ENCODE peak calls at places on chromosomes 2 and 18, in nine cellular contexts. R is coronary artery; B is Peyer's patch; Z is heart right ventricle; U is CD8-positive, alpha-beta memory T cell; C is adrenal gland; Y is neural progenitor cell; J is fibroblast of villous mesenchyme; E is kidney. O is an unnamed sample.

GRCh38 chr2:29206941-29207340 is 91.7 kb downstream of the CLIP4 start:
- DNase-seq in C (no peak), E (no peak), B (no peak), Y (no peak), U (no peak), Z (no peak), J (no peak), R (no peak), O (no peak)

GRCh38 chr2:234951386-234952269 is at the start of gene SH3BP4:
- DNase-seq in Y (peak), B (peak), J (peak), Z (peak), R (peak), E (peak), C (peak), U (no peak), O (no peak)

GRCh38 chr2:11716689-11717321 is 29.6 kb upstream of the LPIN1 start:
- DNase-seq in E (no peak), Y (no peak), J (peak), R (no peak), B (no peak), U (no peak), C (no peak), Z (no peak), O (no peak)

GRCh38 chr2:119234021-119235019 is 10.7 kb downstream of the STEAP3 start:
- DNase-seq in U (no peak), J (peak), E (no peak), Z (no peak), C (no peak), R (no peak), B (no peak), Y (peak), O (no peak)

GRCh38 chr2:232647261-232647660 is 13.9 kb downstream of the EFHD1 start:
- DNase-seq in U (no peak), J (no peak), R (no peak), Y (no peak), Z (peak), B (no peak), E (no peak), C (no peak), O (no peak)

GRCh38 chr2:85854897-85855296 is 33.9 kb downstream of the ST3GAL5 start:
- DNase-seq in Y (no peak), B (no peak), Z (no peak), J (no peak), C (peak), E (no peak), U (no peak), R (no peak), O (no peak)

GRCh38 chr2:234003972-234004617 is 46.4 kb upstream of the SPP2 start:
- DNase-seq in U (no peak), B (no peak), Z (no peak), C (peak), E (no peak), R (no peak), J (peak), Y (no peak), O (no peak)

GRCh38 chr2:177983183-177983788 is 89.3 kb downstream of the PDE11A start:
- DNase-seq in C (peak), E (no peak), J (peak), B (no peak), Z (no peak), R (no peak), U (no peak), Y (peak), O (peak)

GRCh38 chr2:10266133-10266620 is 36.5 kb upstream of the HPCAL1 start:
- DNase-seq in R (no peak), Z (no peak), J (no peak), B (no peak), Y (no peak), E (peak), C (no peak), U (no peak), O (no peak)

GRCh38 chr18:36688020-36688965 is 140.5 kb downstream of the TPGS2 start:
- DNase-seq in B (peak), C (peak), R (no peak), E (no peak), U (no peak), Z (no peak), Y (peak), J (peak), O (no peak)

GRCh38 chr2:240895656-240896388 is at the start of gene MAB21L4:
- DNase-seq in U (no peak), Z (no peak), J (no peak), B (no peak), C (no peak), E (no peak), R (no peak), Y (no peak), O (no peak)
- H3K4me3 ChIP-seq in U (no peak), Z (no peak), J (no peak), B (no peak), C (no peak), E (peak), R (no peak), Y (no peak), O (no peak)

GRCh38 chr2:19543271-19544019 is 185.0 kb upstream of the OSR1 start:
- DNase-seq in R (no peak), U (no peak), Z (no peak), C (no peak), E (no peak), Y (no peak), B (no peak), J (peak), O (no peak)

GRCh38 chr2:19541884-19542283 is 183.5 kb upstream of the OSR1 start:
- DNase-seq in Z (no peak), B (no peak), U (no peak), R (no peak), C (no peak), Y (no peak), J (no peak), E (no peak), O (no peak)

GRCh38 chr2:19542796-19543195 is 184.4 kb upstream of the OSR1 start:
- DNase-seq in Z (no peak), U (no peak), J (no peak), R (no peak), C (no peak), Y (no peak), B (no peak), E (no peak), O (no peak)

GRCh38 chr2:19538411-19538963 is 180.1 kb upstream of the OSR1 start:
- DNase-seq in J (peak), Z (no peak), R (no peak), C (no peak), B (no peak), Y (no peak), E (no peak), U (no peak), O (no peak)

GRCh38 chr2:19540739-19541503 is 182.5 kb upstream of the OSR1 start:
- DNase-seq in R (no peak), E (no peak), U (no peak), J (peak), Z (no peak), B (no peak), Y (no peak), C (peak), O (no peak)
- H3K4me3 ChIP-seq in R (no peak), E (no peak), U (no peak), J (no peak), Z (no peak), B (no peak), Y (no peak), C (no peak), O (no peak)

DNA sequence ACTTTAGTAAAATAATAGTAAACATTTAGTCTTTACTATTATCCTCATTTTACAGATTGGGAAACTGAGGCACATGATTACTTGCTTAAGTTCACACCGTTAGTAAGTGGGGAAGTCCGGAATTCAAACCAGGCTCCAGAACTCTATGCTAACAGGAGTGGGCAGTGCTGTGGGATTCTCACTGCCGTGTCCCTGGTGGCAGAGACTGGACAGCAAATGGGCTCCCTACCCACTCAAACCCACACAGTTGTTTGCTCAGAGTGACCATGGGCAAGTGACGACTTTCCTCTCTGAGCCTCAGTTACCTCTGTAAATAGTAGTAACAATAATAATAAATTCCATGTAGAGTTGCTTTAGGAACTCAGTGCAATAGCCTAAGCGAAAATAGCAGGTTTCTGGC is 24.0 kb downstream of the MAIP1 start:
- DNase-seq in Z (no peak), B (no peak), E (no peak), U (no peak), Y (no peak), R (no peak), C (no peak), J (no peak), O (no peak)
- H3K4me3 ChIP-seq in Z (no peak), B (no peak), E (no peak), U (no peak), Y (peak), R (no peak), C (peak), J (no peak), O (no peak)

DNA sequence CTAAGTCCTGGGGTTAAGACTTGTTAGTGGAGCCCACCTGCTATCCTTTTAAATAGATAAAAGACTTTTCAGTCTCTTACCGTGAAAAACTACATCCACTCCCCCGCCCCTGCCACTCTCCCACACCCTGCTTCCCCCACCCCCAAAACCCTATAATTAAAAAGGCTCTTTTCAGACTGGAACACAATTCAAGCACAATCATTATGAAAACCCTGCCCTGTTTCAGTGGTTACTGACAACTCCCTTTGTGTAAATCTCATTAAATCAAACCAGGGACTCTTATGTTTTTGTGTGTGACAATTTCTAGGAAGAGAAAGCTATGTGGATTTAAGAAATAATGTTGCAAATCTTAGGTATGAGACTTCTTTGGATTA is 21.0 kb upstream of the ZNF532 start:
- DNase-seq in B (no peak), Y (no peak), Z (no peak), U (no peak), C (no peak), J (no peak), E (no peak), R (no peak), O (no peak)
- H3K4me3 ChIP-seq in B (no peak), Y (no peak), Z (no peak), U (no peak), C (no peak), J (no peak), E (no peak), R (no peak), O (no peak)

DNA sequence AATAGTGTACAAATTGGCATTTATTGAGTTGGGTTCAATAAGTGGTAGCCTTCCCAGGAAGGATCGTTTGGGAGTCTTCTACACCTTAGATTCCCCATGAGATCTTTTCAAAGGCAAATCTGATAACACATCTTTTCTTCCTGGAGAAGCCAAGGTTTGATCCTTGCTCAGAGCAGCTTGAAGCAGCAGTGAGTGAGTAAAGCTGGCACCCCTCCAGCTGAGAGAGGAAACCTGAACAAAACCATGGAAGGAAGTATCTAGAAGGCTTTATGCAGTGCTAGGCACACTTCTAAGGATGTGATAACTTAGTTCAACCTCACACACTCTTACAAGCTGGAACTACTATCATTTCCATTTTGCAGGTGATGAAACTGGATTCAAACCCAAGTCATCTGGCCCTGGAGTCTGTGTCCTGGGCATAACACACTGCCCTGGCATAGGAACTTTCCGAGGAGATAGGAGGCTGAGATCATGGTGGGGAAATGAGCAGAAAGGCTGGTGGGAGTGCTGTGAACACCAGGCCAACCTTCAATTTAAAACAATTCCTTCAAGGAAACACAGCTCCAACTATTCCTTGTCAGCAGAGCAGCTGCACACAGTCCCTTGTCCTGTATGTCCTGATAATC is 71.3 kb downstream of the CTAGE1 start:
- DNase-seq in E (peak), B (peak), R (no peak), U (peak), J (peak), Y (no peak), Z (no peak), C (peak), O (no peak)
- H3K4me3 ChIP-seq in E (no peak), B (peak), R (peak), U (peak), J (no peak), Y (peak), Z (peak), C (no peak), O (no peak)

GRCh38 chr18:22346968-22347611 is 70.6 kb downstream of the CTAGE1 start:
- DNase-seq in Z (peak), R (peak), C (peak), B (no peak), J (peak), Y (peak), E (peak), U (no peak), O (no peak)

GRCh38 chr18:22349966-22350365 is 67.7 kb downstream of the CTAGE1 start:
- DNase-seq in Y (no peak), E (no peak), B (no peak), R (no peak), C (no peak), J (peak), U (no peak), Z (no peak), O (no peak)

GRCh38 chr18:22347624-22348511 is 69.8 kb downstream of the CTAGE1 start:
- DNase-seq in B (no peak), J (peak), E (no peak), U (peak), R (no peak), Y (no peak), Z (peak), C (peak), O (no peak)

GRCh38 chr18:22349317-22349898 is 68.3 kb downstream of the CTAGE1 start:
- DNase-seq in B (no peak), E (no peak), Z (no peak), C (no peak), Y (peak), U (no peak), J (peak), R (no peak), O (no peak)

DNA sequence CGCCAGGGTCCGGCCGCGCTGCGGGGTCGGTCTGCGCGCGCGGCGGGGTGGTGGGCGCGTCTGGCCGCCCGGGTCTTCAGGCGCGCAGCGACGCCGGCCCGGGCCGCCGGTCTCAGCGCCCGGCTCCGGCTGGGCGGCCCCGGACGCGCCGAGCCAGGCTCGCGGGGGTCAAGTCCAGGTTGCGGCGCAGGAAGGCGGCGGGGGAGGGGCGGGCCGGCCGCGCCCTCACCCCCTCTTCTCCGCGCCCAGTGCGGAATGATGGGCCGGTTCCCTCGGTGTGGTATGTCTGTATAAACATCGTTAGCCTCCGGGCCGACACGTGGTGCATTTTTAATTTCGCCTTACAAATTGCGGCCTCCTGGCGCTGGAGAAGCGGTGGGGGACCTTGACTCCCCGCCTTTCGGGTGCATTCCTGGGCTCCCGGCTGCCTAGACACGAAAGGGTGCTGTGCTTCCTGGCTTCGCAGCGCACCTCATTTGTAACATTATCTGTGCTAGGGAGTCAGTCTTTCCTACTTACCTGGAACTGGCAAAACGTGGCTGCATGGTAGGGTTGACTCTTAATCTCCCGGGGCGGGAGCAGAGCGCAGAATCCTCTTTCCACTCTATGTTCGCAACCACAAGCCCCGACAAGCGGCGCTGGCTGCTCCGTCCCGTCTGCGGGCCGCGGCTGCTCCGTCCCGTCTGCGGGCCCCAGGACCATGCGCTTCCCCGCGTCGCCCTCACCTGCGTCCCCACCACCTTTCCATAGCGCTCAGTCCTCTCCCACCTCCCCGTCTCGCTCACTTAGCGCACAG is 69.0 kb downstream of the CTAGE1 start:
- DNase-seq in Z (peak), U (peak), R (peak), E (peak), Y (peak), J (peak), C (peak), B (no peak), O (no peak)
- H3K4me3 ChIP-seq in Z (peak), U (peak), R (peak), E (peak), Y (peak), J (peak), C (peak), B (peak), O (no peak)